ENCODE peak calls at places on chromosomes 2 and 18, in seven cellular contexts. F is brain microvascular endothelial cell; Z is body of pancreas; M is vagina; Y is CD4-positive, alpha-beta memory T cell; A is GM23248; V is mammary epithelial cell. I is an unnamed sample.

GRCh38 chr18:75248426-75249191 is 38.0 kb downstream of the TSHZ1 start:
- DNase-seq in F (no peak), Z (no peak), M (no peak), Y (no peak), A (peak; percentile 21), V (peak; percentile 24), I (no peak)

GRCh38 chr2:126657146-126657635 is 1.2 kb downstream of the GYPC start:
- DNase-seq in F (peak; percentile 92), Z (peak; percentile 63), M (no peak), Y (peak; percentile 80), A (peak; percentile 97), V (peak; percentile 0), I (peak; percentile 81)

GRCh38 chr2:12970861-12971260 is 254.1 kb downstream of the TRIB2 start:
- DNase-seq in F (peak; percentile 68), Z (no peak), M (no peak), Y (no peak), A (peak; percentile 67), V (peak; percentile 94), I (no peak)

GRCh38 chr18:63832470-63832869 is 55.0 kb upstream of the SERPINB2 start:
- DNase-seq in F (peak; percentile 8), Z (no peak), M (no peak), Y (no peak), A (peak; percentile 85), V (peak; percentile 85), I (no peak)

GRCh38 chr2:178197791-178198190 is 3.5 kb downstream of the OSBPL6 start:
- DNase-seq in F (no peak), Z (no peak), M (no peak), Y (no peak), A (no peak), V (no peak), I (no peak)

GRCh38 chr2:38521835-38522234 is 80.9 kb downstream of the HNRNPLL start:
- DNase-seq in F (no peak), Z (no peak), M (no peak), Y (no peak), A (no peak), V (no peak), I (no peak)

GRCh38 chr2:240347949-240348500 is 87.4 kb upstream of the GPC1 start:
- DNase-seq in F (no peak), Z (no peak), M (no peak), Y (no peak), A (no peak), V (no peak), I (peak; percentile 68)

GRCh38 chr2:73851274-73851673 is 22.5 kb downstream of the STAMBP start:
- DNase-seq in F (no peak), Z (peak; percentile 3), M (no peak), Y (no peak), A (peak; percentile 5), V (no peak), I (no peak)

GRCh38 chr18:57561728-57562423 is 24.6 kb downstream of the FECH start:
- DNase-seq in F (peak; percentile 50), Z (no peak), M (no peak), Y (no peak), A (peak; percentile 59), V (peak; percentile 19), I (no peak)

GRCh38 chr2:54556659-54557121 is 100.6 kb downstream of the SPTBN1 start:
- DNase-seq in F (no peak), Z (peak; percentile 20), M (no peak), Y (no peak), A (peak; percentile 84), V (peak; percentile 58), I (no peak)

GRCh38 chr2:227826019-227826521 is 12.4 kb downstream of the CCL20 start:
- DNase-seq in F (no peak), Z (no peak), M (no peak), Y (peak; percentile 69), A (no peak), V (peak; percentile 54), I (no peak)

GRCh38 chr18:48589797-48590519 is 51.1 kb downstream of the CTIF start:
- DNase-seq in F (no peak), Z (no peak), M (no peak), Y (no peak), A (peak; percentile 27), V (no peak), I (peak; percentile 84)

GRCh38 chr18:21115519-21116411 is 4.2 kb upstream of the ROCK1 start:
- DNase-seq in F (peak; percentile 38), Z (no peak), M (no peak), Y (peak; percentile 22), A (peak; percentile 94), V (no peak), I (no peak)

GRCh38 chr2:26731714-26732113 is 32.4 kb upstream of the SLC35F6 start:
- DNase-seq in F (no peak), Z (no peak), M (no peak), Y (no peak), A (no peak), V (no peak), I (no peak)

GRCh38 chr18:23893653-23894052 is 120.9 kb upstream of the TTC39C start:
- DNase-seq in F (no peak), Z (no peak), M (no peak), Y (no peak), A (no peak), V (no peak), I (no peak)

GRCh38 chr2:176156959-176157498 is at the start of gene HOXD3:
- DNase-seq in F (no peak), Z (no peak), M (no peak), Y (no peak), A (peak; percentile 58), V (no peak), I (peak; percentile 55)

GRCh38 chr2:176157499-176158305 is 595 bp downstream of the HOXD3 start:
- DNase-seq in F (no peak), Z (no peak), M (no peak), Y (no peak), A (peak; percentile 69), V (no peak), I (peak; percentile 72)

GRCh38 chr2:176158855-176159677 is 2.0 kb downstream of the HOXD3 start:
- DNase-seq in F (no peak), Z (no peak), M (no peak), Y (no peak), A (no peak), V (no peak), I (peak; percentile 64)

GRCh38 chr2:176159678-176160250 is 2.7 kb downstream of the HOXD3 start:
- DNase-seq in F (no peak), Z (no peak), M (no peak), Y (no peak), A (no peak), V (no peak), I (no peak)

GRCh38 chr2:176158306-176158643 is 1.2 kb downstream of the HOXD3 start:
- DNase-seq in F (no peak), Z (no peak), M (no peak), Y (no peak), A (no peak), V (no peak), I (no peak)
- H3K27me3 ChIP-seq in F (peaks cover 95% of the 10 kb centered on the region), Z (peaks cover 59% of the 10 kb centered on the region), M (peaks cover 15% of the 10 kb centered on the region), Y (peaks cover 61% of the 10 kb centered on the region), A (no peaks in the 10 kb centered on the region), V (peaks cover 71% of the 10 kb centered on the region), I (no peaks in the 10 kb centered on the region)

GRCh38 chr2:157559461-157559860 is 69.2 kb downstream of the ACVR1C start:
- DNase-seq in F (no peak), Z (no peak), M (no peak), Y (no peak), A (no peak), V (no peak), I (no peak)
- H3K27ac ChIP-seq in F (no peak overlapping the region), Z (no peak overlapping the region), M (no peak overlapping the region), Y (no peak overlapping the region), A (no peak overlapping the region), V (no peak overlapping the region), I (no peak overlapping the region)

DNA sequence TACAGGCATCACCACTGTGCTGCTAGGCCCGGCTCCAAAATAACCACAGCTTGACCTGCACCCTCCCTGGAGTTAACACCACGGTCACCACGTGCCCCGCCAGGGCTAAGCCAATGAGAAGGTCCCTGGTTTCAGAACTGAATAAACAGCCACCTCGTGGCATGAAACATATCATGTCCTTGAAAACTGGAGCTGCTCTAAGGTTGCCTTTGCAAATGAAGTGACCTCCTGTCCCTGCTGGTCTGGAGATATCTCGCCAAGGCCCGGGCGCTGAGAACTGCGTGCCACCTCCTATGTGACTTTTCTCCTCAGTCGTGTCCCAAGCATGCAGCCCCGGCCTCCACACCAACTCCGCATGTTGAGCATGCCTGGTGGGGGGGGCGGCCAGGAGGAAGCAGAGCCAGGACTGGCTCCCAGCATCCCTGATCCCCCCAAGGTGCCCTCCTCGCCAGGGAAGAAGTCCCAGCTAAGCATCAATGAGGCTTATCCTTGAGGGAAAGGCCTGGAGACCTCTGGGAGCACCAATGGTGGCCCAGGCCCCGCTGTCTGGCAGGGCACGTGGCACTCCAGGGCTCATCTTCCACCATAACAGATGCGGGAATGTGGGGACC is 16.3 kb upstream of the KCNG2 start:
- DNase-seq in F (no peak), Z (no peak), M (no peak), Y (no peak), A (no peak), V (no peak), I (peak; percentile 15)
- H3K27me3 ChIP-seq in F (peaks cover 16% of the 10 kb centered on the region), Z (peaks cover 5% of the 10 kb centered on the region), M (no peaks in the 10 kb centered on the region), Y (no peaks in the 10 kb centered on the region), A (peaks cover 10% of the 10 kb centered on the region), V (no peaks in the 10 kb centered on the region), I (no peaks in the 10 kb centered on the region)

GRCh38 chr2:157440404-157441071 is 3.4 kb downstream of the CYTIP start:
- DNase-seq in F (no peak), Z (no peak), M (no peak), Y (no peak), A (no peak), V (no peak), I (no peak)

GRCh38 chr2:157442636-157443035 is 1.3 kb downstream of the CYTIP start:
- DNase-seq in F (no peak), Z (no peak), M (no peak), Y (no peak), A (no peak), V (no peak), I (no peak)

GRCh38 chr2:157442136-157442535 is 1.8 kb downstream of the CYTIP start:
- DNase-seq in F (no peak), Z (no peak), M (no peak), Y (peak; percentile 48), A (no peak), V (no peak), I (no peak)

GRCh38 chr2:157439792-157440186 is 4.1 kb downstream of the CYTIP start:
- DNase-seq in F (no peak), Z (no peak), M (no peak), Y (peak; percentile 62), A (no peak), V (no peak), I (no peak)

DNA sequence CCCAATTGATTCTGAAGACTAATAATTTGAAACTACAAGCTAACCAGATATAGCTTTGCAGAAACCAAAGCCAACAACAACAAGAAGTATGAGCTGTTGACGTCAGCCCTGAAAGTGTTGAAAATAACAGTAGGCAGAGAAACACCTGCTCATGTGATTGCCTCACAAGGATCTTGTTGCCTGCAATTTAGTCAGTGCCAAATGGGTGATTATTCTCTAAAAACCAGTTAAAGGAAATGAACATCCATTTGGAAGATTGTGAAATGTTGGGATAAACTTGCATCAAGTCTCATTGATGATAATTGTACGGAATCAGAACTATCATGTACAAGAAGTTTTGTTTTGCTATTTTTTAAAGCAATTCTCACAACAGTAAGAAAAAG is 2.8 kb downstream of the CYTIP start:
- DNase-seq in F (no peak), Z (peak; percentile 74), M (no peak), Y (peak; percentile 83), A (no peak), V (no peak), I (no peak)
- H3K27ac ChIP-seq in F (no peak overlapping the region), Z (peak overlapping the region; percentile 56), M (peak overlapping the region; percentile 48), Y (peak overlapping the region; percentile 85), A (no peak overlapping the region), V (no peak overlapping the region), I (no peak overlapping the region)